ENCODE peak calls at places on chromosomes 4 and X, in four cellular contexts. A is lung microvascular endothelial cell; U is activated naive CD4-positive, alpha-beta T cell treated with anti-CD3 and anti-CD28 coated beads for 36 hours; V is tibial artery. S is an unnamed sample.
A peak's percentile ranks its signal among the peaks of the same experiment; 100 is the strongest.

GRCh38 chr4:43837171-43837570 is 611.4 kb downstream of the KCTD8 start:
- DNase-seq in V (no peak), A (no peak), U (no peak), S (no peak)

GRCh38 chrX:119826399-119826959 is 26.3 kb downstream of the UPF3B start:
- DNase-seq in V (no peak), A (peak; percentile 87), U (peak; percentile 38), S (peak; percentile 60)

GRCh38 chr4:178856139-178856800 is 1414.0 kb upstream of the AGA start:
- DNase-seq in V (no peak), A (no peak), U (no peak), S (no peak)

GRCh38 chr4:148735432-148736155 is 293.4 kb upstream of the NR3C2 start:
- DNase-seq in U (peak; percentile 48), A (no peak), V (no peak), S (no peak)

GRCh38 chr4:169410839-169411770 is 140.3 kb upstream of the SH3RF1 start:
- DNase-seq in A (peak; percentile 70), V (no peak), U (peak; percentile 83), S (no peak)

GRCh38 chr4:7561557-7561956 is 126.8 kb upstream of the PSAPL1 start:
- DNase-seq in A (no peak), V (no peak), U (no peak), S (no peak)

GRCh38 chrX:103215768-103216085 is 819 bp downstream of the BEX4 start:
- DNase-seq in A (peak; percentile 28), U (no peak), V (no peak), S (no peak)

GRCh38 chr4:54100607-54101189 is 735 bp downstream of the GSX2 start:
- DNase-seq in U (peak; percentile 17), V (no peak), A (no peak), S (no peak)

GRCh38 chrX:145821291-145821897 is 3.8 kb downstream of the SLITRK2 start:
- DNase-seq in A (no peak), V (no peak), U (no peak), S (no peak)

GRCh38 chrX:64975989-64976672 is at the start of gene ZC4H2:
- DNase-seq in V (peak; percentile 79), U (peak; percentile 80), A (peak; percentile 78), S (peak; percentile 41)

GRCh38 chr4:140943887-140944515 is 187.8 kb upstream of the TBC1D9 start:
- DNase-seq in V (no peak), A (no peak), U (no peak), S (no peak)

S was measured in pulmonary artery endothelial cell.